ENCODE peak calls at places on chromosomes 1 and 21, in eight cellular contexts. One of them, this sample, is unnamed.

GRCh38 chr1:202811296-202812175 is 782 bp downstream of the PCAT6 start:
- DNase-seq in stimulated activated CD4-positive, alpha-beta T cell treated with anti-CD3 and anti-CD28 coated beads, TNF-alpha, amount 100 ng/mL, for 1 hour: no peak
- DNase-seq in NCI-H2029: no peak
- DNase-seq in left cardiac atrium: peak; percentile 38
- DNase-seq in iris pigment epithelial cell: peak; percentile 17
- DNase-seq in EL: peak; percentile 33
- DNase-seq in kidney tubule cell: peak; percentile 30
- DNase-seq in hippocampal formation: no peak
- DNase-seq in this sample: no peak

GRCh38 chr1:68010094-68010493 is 40.3 kb downstream of the DIRAS3 start:
- DNase-seq in stimulated activated CD4-positive, alpha-beta T cell treated with anti-CD3 and anti-CD28 coated beads, TNF-alpha, amount 100 ng/mL, for 1 hour: no peak
- DNase-seq in NCI-H2029: peak; percentile 4
- DNase-seq in left cardiac atrium: no peak
- DNase-seq in iris pigment epithelial cell: peak; percentile 57
- DNase-seq in EL: no peak
- DNase-seq in kidney tubule cell: peak; percentile 39
- DNase-seq in hippocampal formation: peak; percentile 0
- DNase-seq in this sample: no peak

GRCh38 chr1:5781079-5781478 is 211.1 kb downstream of the NPHP4 start:
- DNase-seq in stimulated activated CD4-positive, alpha-beta T cell treated with anti-CD3 and anti-CD28 coated beads, TNF-alpha, amount 100 ng/mL, for 1 hour: no peak
- DNase-seq in NCI-H2029: no peak
- DNase-seq in left cardiac atrium: no peak
- DNase-seq in iris pigment epithelial cell: no peak
- DNase-seq in EL: no peak
- DNase-seq in kidney tubule cell: no peak
- DNase-seq in hippocampal formation: no peak
- DNase-seq in this sample: no peak

GRCh38 chr1:206690516-206690915 is 5.8 kb downstream of the MAPKAPK2 start:
- DNase-seq in stimulated activated CD4-positive, alpha-beta T cell treated with anti-CD3 and anti-CD28 coated beads, TNF-alpha, amount 100 ng/mL, for 1 hour: no peak
- DNase-seq in NCI-H2029: no peak
- DNase-seq in left cardiac atrium: peak; percentile 62
- DNase-seq in iris pigment epithelial cell: no peak
- DNase-seq in EL: no peak
- DNase-seq in kidney tubule cell: no peak
- DNase-seq in hippocampal formation: no peak
- DNase-seq in this sample: no peak

GRCh38 chr1:116886532-116886931 is 23.2 kb upstream of the PTGFRN start:
- DNase-seq in stimulated activated CD4-positive, alpha-beta T cell treated with anti-CD3 and anti-CD28 coated beads, TNF-alpha, amount 100 ng/mL, for 1 hour: no peak
- DNase-seq in NCI-H2029: no peak
- DNase-seq in left cardiac atrium: no peak
- DNase-seq in iris pigment epithelial cell: peak; percentile 59
- DNase-seq in EL: peak; percentile 70
- DNase-seq in kidney tubule cell: peak; percentile 89
- DNase-seq in hippocampal formation: no peak
- DNase-seq in this sample: no peak

GRCh38 chr21:43590220-43590619 is 69.1 kb downstream of the HSF2BP start:
- DNase-seq in stimulated activated CD4-positive, alpha-beta T cell treated with anti-CD3 and anti-CD28 coated beads, TNF-alpha, amount 100 ng/mL, for 1 hour: no peak
- DNase-seq in NCI-H2029: no peak
- DNase-seq in left cardiac atrium: no peak
- DNase-seq in iris pigment epithelial cell: peak; percentile 40
- DNase-seq in EL: peak; percentile 79
- DNase-seq in kidney tubule cell: no peak
- DNase-seq in hippocampal formation: no peak
- DNase-seq in this sample: no peak

GRCh38 chr1:24949331-24949881 is 19.3 kb upstream of the RUNX3 start:
- DNase-seq in stimulated activated CD4-positive, alpha-beta T cell treated with anti-CD3 and anti-CD28 coated beads, TNF-alpha, amount 100 ng/mL, for 1 hour: no peak
- DNase-seq in NCI-H2029: no peak
- DNase-seq in left cardiac atrium: no peak
- DNase-seq in iris pigment epithelial cell: peak; percentile 46
- DNase-seq in EL: peak; percentile 88
- DNase-seq in kidney tubule cell: peak; percentile 31
- DNase-seq in hippocampal formation: no peak
- DNase-seq in this sample: no peak

GRCh38 chr1:160076295-160076694 is 5.0 kb upstream of the KCNJ9 start:
- DNase-seq in stimulated activated CD4-positive, alpha-beta T cell treated with anti-CD3 and anti-CD28 coated beads, TNF-alpha, amount 100 ng/mL, for 1 hour: no peak
- DNase-seq in NCI-H2029: no peak
- DNase-seq in left cardiac atrium: no peak
- DNase-seq in iris pigment epithelial cell: no peak
- DNase-seq in EL: no peak
- DNase-seq in kidney tubule cell: peak; percentile 17
- DNase-seq in hippocampal formation: no peak
- DNase-seq in this sample: no peak

GRCh38 chr1:155127105-155127671 is 488 bp upstream of the EFNA1 start:
- DNase-seq in stimulated activated CD4-positive, alpha-beta T cell treated with anti-CD3 and anti-CD28 coated beads, TNF-alpha, amount 100 ng/mL, for 1 hour: no peak
- DNase-seq in NCI-H2029: peak; percentile 63
- DNase-seq in left cardiac atrium: peak; percentile 77
- DNase-seq in iris pigment epithelial cell: peak; percentile 67
- DNase-seq in EL: peak; percentile 30
- DNase-seq in kidney tubule cell: peak; percentile 87
- DNase-seq in hippocampal formation: peak; percentile 95
- DNase-seq in this sample: peak; percentile 78

GRCh38 chr21:32494946-32495703 is 82.6 kb downstream of the EVA1C start:
- DNase-seq in stimulated activated CD4-positive, alpha-beta T cell treated with anti-CD3 and anti-CD28 coated beads, TNF-alpha, amount 100 ng/mL, for 1 hour: no peak
- DNase-seq in NCI-H2029: no peak
- DNase-seq in left cardiac atrium: no peak
- DNase-seq in iris pigment epithelial cell: peak; percentile 68
- DNase-seq in EL: peak; percentile 81
- DNase-seq in kidney tubule cell: no peak
- DNase-seq in hippocampal formation: no peak
- DNase-seq in this sample: no peak

GRCh38 chr1:214029796-214030195 is 42.0 kb downstream of the PROX1 start:
- DNase-seq in stimulated activated CD4-positive, alpha-beta T cell treated with anti-CD3 and anti-CD28 coated beads, TNF-alpha, amount 100 ng/mL, for 1 hour: no peak
- DNase-seq in NCI-H2029: no peak
- DNase-seq in left cardiac atrium: no peak
- DNase-seq in iris pigment epithelial cell: peak; percentile 13
- DNase-seq in EL: no peak
- DNase-seq in kidney tubule cell: peak; percentile 6
- DNase-seq in hippocampal formation: peak; percentile 32
- DNase-seq in this sample: no peak

GRCh38 chr1:209190591-209191241 is 392.8 kb upstream of the CAMK1G start:
- DNase-seq in stimulated activated CD4-positive, alpha-beta T cell treated with anti-CD3 and anti-CD28 coated beads, TNF-alpha, amount 100 ng/mL, for 1 hour: no peak
- DNase-seq in NCI-H2029: peak; percentile 16
- DNase-seq in left cardiac atrium: peak; percentile 42
- DNase-seq in iris pigment epithelial cell: peak; percentile 38
- DNase-seq in EL: peak; percentile 69
- DNase-seq in kidney tubule cell: peak; percentile 63
- DNase-seq in hippocampal formation: no peak
- DNase-seq in this sample: no peak

GRCh38 chr1:38730511-38731397 is 128.8 kb downstream of the RRAGC start:
- DNase-seq in stimulated activated CD4-positive, alpha-beta T cell treated with anti-CD3 and anti-CD28 coated beads, TNF-alpha, amount 100 ng/mL, for 1 hour: no peak
- DNase-seq in NCI-H2029: no peak
- DNase-seq in left cardiac atrium: no peak
- DNase-seq in iris pigment epithelial cell: peak; percentile 26
- DNase-seq in EL: peak; percentile 29
- DNase-seq in kidney tubule cell: peak; percentile 49
- DNase-seq in hippocampal formation: no peak
- DNase-seq in this sample: no peak

GRCh38 chr1:78892251-78892650 is 114.3 kb downstream of the ADGRL4 start:
- DNase-seq in stimulated activated CD4-positive, alpha-beta T cell treated with anti-CD3 and anti-CD28 coated beads, TNF-alpha, amount 100 ng/mL, for 1 hour: no peak
- DNase-seq in NCI-H2029: no peak
- DNase-seq in left cardiac atrium: no peak
- DNase-seq in iris pigment epithelial cell: peak; percentile 32
- DNase-seq in EL: no peak
- DNase-seq in kidney tubule cell: no peak
- DNase-seq in hippocampal formation: no peak
- DNase-seq in this sample: no peak

GRCh38 chr1:87968259-87968955 is 639.7 kb downstream of the LMO4 start:
- DNase-seq in stimulated activated CD4-positive, alpha-beta T cell treated with anti-CD3 and anti-CD28 coated beads, TNF-alpha, amount 100 ng/mL, for 1 hour: no peak
- DNase-seq in NCI-H2029: no peak
- DNase-seq in left cardiac atrium: peak; percentile 69
- DNase-seq in iris pigment epithelial cell: peak; percentile 73
- DNase-seq in EL: peak; percentile 59
- DNase-seq in kidney tubule cell: peak; percentile 51
- DNase-seq in hippocampal formation: no peak
- DNase-seq in this sample: no peak

GRCh38 chr1:16980473-16981268 is at the start of gene MFAP2:
- DNase-seq in stimulated activated CD4-positive, alpha-beta T cell treated with anti-CD3 and anti-CD28 coated beads, TNF-alpha, amount 100 ng/mL, for 1 hour: no peak
- DNase-seq in NCI-H2029: no peak
- DNase-seq in left cardiac atrium: no peak
- DNase-seq in iris pigment epithelial cell: no peak
- DNase-seq in EL: peak; percentile 63
- DNase-seq in kidney tubule cell: no peak
- DNase-seq in hippocampal formation: no peak
- DNase-seq in this sample: no peak

GRCh38 chr1:189874715-189875440 is 602.8 kb downstream of the BRINP3 start:
- DNase-seq in stimulated activated CD4-positive, alpha-beta T cell treated with anti-CD3 and anti-CD28 coated beads, TNF-alpha, amount 100 ng/mL, for 1 hour: no peak
- DNase-seq in NCI-H2029: no peak
- DNase-seq in left cardiac atrium: no peak
- DNase-seq in iris pigment epithelial cell: no peak
- DNase-seq in EL: no peak
- DNase-seq in kidney tubule cell: peak; percentile 69
- DNase-seq in hippocampal formation: no peak
- DNase-seq in this sample: no peak

GRCh38 chr1:225498539-225499135 is 70.8 kb upstream of the LBR start:
- DNase-seq in stimulated activated CD4-positive, alpha-beta T cell treated with anti-CD3 and anti-CD28 coated beads, TNF-alpha, amount 100 ng/mL, for 1 hour: no peak
- DNase-seq in NCI-H2029: no peak
- DNase-seq in left cardiac atrium: no peak
- DNase-seq in iris pigment epithelial cell: peak; percentile 59
- DNase-seq in EL: no peak
- DNase-seq in kidney tubule cell: no peak
- DNase-seq in hippocampal formation: no peak
- DNase-seq in this sample: no peak

GRCh38 chr1:217896490-217896889 is 265.3 kb downstream of the SPATA17 start:
- DNase-seq in stimulated activated CD4-positive, alpha-beta T cell treated with anti-CD3 and anti-CD28 coated beads, TNF-alpha, amount 100 ng/mL, for 1 hour: no peak
- DNase-seq in NCI-H2029: no peak
- DNase-seq in left cardiac atrium: no peak
- DNase-seq in iris pigment epithelial cell: no peak
- DNase-seq in EL: peak; percentile 41
- DNase-seq in kidney tubule cell: no peak
- DNase-seq in hippocampal formation: no peak
- DNase-seq in this sample: no peak

This sample was measured in substantia nigra.